ENCODE peak calls at places on chromosomes 5 and 9, in six cellular contexts. U is CD8-positive, alpha-beta memory T cell; E is astrocyte; I is K562; M is caudate nucleus; C is breast epithelium. F is an unnamed sample.

GRCh38 chr9:114989600-114990410 is 59.4 kb upstream of the TNFSF8 start:
- DNase-seq in U (no peak), I (no peak), E (no peak), C (no peak), M (no peak), F (no peak)

GRCh38 chr5:77638763-77639451 is 394 bp upstream of the OTP start:
- DNase-seq in E (no peak), M (no peak), I (no peak), C (no peak), U (no peak), F (no peak)

GRCh38 chr5:5667136-5667554 is 244.7 kb downstream of the ICE1 start:
- DNase-seq in I (no peak), U (no peak), M (no peak), C (no peak), E (no peak), F (no peak)

GRCh38 chr9:26995815-26996214 is 9.7 kb downstream of the LRRC19 start:
- DNase-seq in E (no peak), I (no peak), C (no peak), M (no peak), U (no peak), F (no peak)

GRCh38 chr5:148290271-148291195 is 21.7 kb upstream of the SPINK7 start:
- DNase-seq in U (no peak), M (no peak), E (no peak), I (no peak), C (no peak), F (no peak)

GRCh38 chr9:111860443-111860842 is 36.2 kb upstream of the UGCG start:
- DNase-seq in M (no peak), C (no peak), U (no peak), I (no peak), E (no peak), F (no peak)

GRCh38 chr5:157288405-157289163 is 22.7 kb downstream of the CYFIP2 start:
- DNase-seq in E (no peak), C (no peak), U (no peak), M (no peak), I (no peak), F (no peak)

GRCh38 chr9:10651012-10651411 is 38.2 kb upstream of the PTPRD start:
- DNase-seq in E (no peak), U (no peak), I (no peak), M (no peak), C (no peak), F (no peak)

GRCh38 chr5:140181002-140181483 is 6.1 kb downstream of the CYSTM1 start:
- DNase-seq in C (no peak), U (no peak), E (no peak), I (no peak), M (no peak), F (no peak)
- H3K27ac ChIP-seq in C (peak overlapping the region; percentile 40), U (peak overlapping the region; percentile 27), E (no peak overlapping the region), I (peak overlapping the region; percentile 81), M (peak overlapping the region; percentile 33), F (no peak overlapping the region)

GRCh38 chr5:93724791-93725190 is 16.6 kb downstream of the POU5F2 start:
- DNase-seq in I (no peak), E (no peak), C (no peak), M (no peak), U (no peak), F (no peak)

GRCh38 chr5:93735378-93735777 is 6.0 kb downstream of the POU5F2 start:
- DNase-seq in C (no peak), M (no peak), U (no peak), E (peak; percentile 49), I (no peak), F (no peak)

GRCh38 chr5:93730124-93730523 is 11.3 kb downstream of the POU5F2 start:
- DNase-seq in E (no peak), U (no peak), I (no peak), C (no peak), M (no peak), F (no peak)
- H3K27ac ChIP-seq in E (no peak overlapping the region), U (no peak overlapping the region), I (no peak overlapping the region), C (no peak overlapping the region), M (no peak overlapping the region), F (no peak overlapping the region)

GRCh38 chr5:133685402-133686018 is 73.2 kb upstream of the FSTL4 start:
- DNase-seq in M (no peak), U (no peak), E (no peak), C (no peak), I (no peak), F (no peak)

GRCh38 chr5:133682496-133682895 is 70.2 kb upstream of the FSTL4 start:
- DNase-seq in C (no peak), U (no peak), M (no peak), E (no peak), I (no peak), F (no peak)

GRCh38 chr5:133680830-133681555 is 68.7 kb upstream of the FSTL4 start:
- DNase-seq in I (no peak), M (no peak), U (no peak), C (no peak), E (no peak), F (no peak)

GRCh38 chr5:133681896-133682295 is 69.6 kb upstream of the FSTL4 start:
- DNase-seq in U (no peak), I (no peak), E (no peak), C (no peak), M (no peak), F (no peak)

GRCh38 chr5:133683646-133684290 is 71.4 kb upstream of the FSTL4 start:
- DNase-seq in C (no peak), I (no peak), M (no peak), U (no peak), E (no peak), F (no peak)
- H3K27ac ChIP-seq in C (no peak overlapping the region), I (no peak overlapping the region), M (no peak overlapping the region), U (no peak overlapping the region), E (no peak overlapping the region), F (no peak overlapping the region)

DNA sequence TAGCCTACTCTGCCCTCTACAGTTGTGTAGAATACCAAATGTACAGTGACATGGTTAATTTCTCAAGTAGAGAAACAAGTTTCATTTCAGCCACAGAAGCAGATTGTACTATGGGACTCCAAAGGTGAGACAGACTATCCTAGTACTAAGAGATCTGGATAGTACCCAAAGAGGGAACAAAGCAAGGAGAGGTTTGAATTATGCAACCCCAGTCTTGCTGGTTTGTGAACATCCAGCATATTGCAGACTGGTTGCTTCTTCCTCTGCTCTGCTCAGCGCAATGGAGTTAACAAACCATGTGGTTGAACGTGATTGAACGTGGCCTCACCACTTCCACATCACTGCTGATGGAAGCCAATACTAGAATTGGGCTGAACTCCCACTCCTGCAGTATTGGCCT is 43.3 kb upstream of the ALDOB start:
- DNase-seq in E (no peak), C (no peak), U (no peak), I (no peak), M (no peak), F (no peak)
- H3K27ac ChIP-seq in E (no peak overlapping the region), C (no peak overlapping the region), U (no peak overlapping the region), I (no peak overlapping the region), M (no peak overlapping the region), F (no peak overlapping the region)